ENCODE peak calls at places on chromosome 1, in ten cellular contexts. One of them, this sample, is unnamed.

GRCh38 chr1:116769561-116769977 is 15.3 kb downstream of the CD2 start:
- DNase-seq in AG09309: no peak
- DNase-seq in endothelial cell of umbilical vein: no peak
- DNase-seq in skeletal muscle cell: peak; percentile 44
- DNase-seq in right cardiac atrium: no peak
- DNase-seq in fibroblast of the aortic adventitia: no peak
- DNase-seq in SJSA1: no peak
- DNase-seq in tibial nerve: no peak
- DNase-seq in heart left ventricle: no peak
- DNase-seq in cardiac muscle cell: no peak
- DNase-seq in this sample: no peak

GRCh38 chr1:9291914-9292360 is 757 bp upstream of the SPSB1 start:
- DNase-seq in right cardiac atrium: peak; percentile 73
- DNase-seq in tibial nerve: peak; percentile 56
- DNase-seq in SJSA1: peak; percentile 67
- DNase-seq in skeletal muscle cell: no peak
- DNase-seq in AG09309: no peak
- DNase-seq in fibroblast of the aortic adventitia: peak; percentile 85
- DNase-seq in cardiac muscle cell: no peak
- DNase-seq in heart left ventricle: peak; percentile 69
- DNase-seq in endothelial cell of umbilical vein: peak; percentile 85
- DNase-seq in this sample: no peak

GRCh38 chr1:1173793-1174415 is at the start of gene TTLL10:
- DNase-seq in fibroblast of the aortic adventitia: no peak
- DNase-seq in skeletal muscle cell: no peak
- DNase-seq in cardiac muscle cell: peak; percentile 11
- DNase-seq in heart left ventricle: no peak
- DNase-seq in endothelial cell of umbilical vein: no peak
- DNase-seq in tibial nerve: no peak
- DNase-seq in AG09309: no peak
- DNase-seq in SJSA1: no peak
- DNase-seq in right cardiac atrium: no peak
- DNase-seq in this sample: no peak

GRCh38 chr1:46306159-46306530 is 2.6 kb downstream of the UQCRH start:
- DNase-seq in right cardiac atrium: no peak
- DNase-seq in fibroblast of the aortic adventitia: no peak
- DNase-seq in tibial nerve: no peak
- DNase-seq in endothelial cell of umbilical vein: no peak
- DNase-seq in SJSA1: no peak
- DNase-seq in heart left ventricle: no peak
- DNase-seq in cardiac muscle cell: no peak
- DNase-seq in AG09309: no peak
- DNase-seq in skeletal muscle cell: no peak
- DNase-seq in this sample: no peak

GRCh38 chr1:222390181-222390580 is 157.7 kb downstream of the HHIPL2 start:
- DNase-seq in right cardiac atrium: no peak
- DNase-seq in cardiac muscle cell: no peak
- DNase-seq in tibial nerve: no peak
- DNase-seq in heart left ventricle: no peak
- DNase-seq in fibroblast of the aortic adventitia: peak; percentile 21
- DNase-seq in skeletal muscle cell: no peak
- DNase-seq in endothelial cell of umbilical vein: no peak
- DNase-seq in AG09309: peak; percentile 40
- DNase-seq in SJSA1: no peak
- DNase-seq in this sample: no peak

GRCh38 chr1:82775402-82776000 is 974.8 kb downstream of the ADGRL2 start:
- DNase-seq in tibial nerve: no peak
- DNase-seq in endothelial cell of umbilical vein: peak; percentile 59
- DNase-seq in SJSA1: no peak
- DNase-seq in cardiac muscle cell: peak; percentile 53
- DNase-seq in skeletal muscle cell: no peak
- DNase-seq in right cardiac atrium: peak; percentile 38
- DNase-seq in AG09309: no peak
- DNase-seq in heart left ventricle: peak; percentile 24
- DNase-seq in fibroblast of the aortic adventitia: peak; percentile 25
- DNase-seq in this sample: no peak

GRCh38 chr1:199701731-199702130 is 325.8 kb upstream of the NR5A2 start:
- DNase-seq in right cardiac atrium: no peak
- DNase-seq in skeletal muscle cell: no peak
- DNase-seq in heart left ventricle: no peak
- DNase-seq in endothelial cell of umbilical vein: no peak
- DNase-seq in SJSA1: no peak
- DNase-seq in fibroblast of the aortic adventitia: peak; percentile 33
- DNase-seq in tibial nerve: no peak
- DNase-seq in AG09309: no peak
- DNase-seq in cardiac muscle cell: no peak
- DNase-seq in this sample: no peak

GRCh38 chr1:109881906-109882287 is 28.8 kb upstream of the CSF1 start:
- DNase-seq in AG09309: no peak
- DNase-seq in tibial nerve: no peak
- DNase-seq in skeletal muscle cell: no peak
- DNase-seq in SJSA1: no peak
- DNase-seq in endothelial cell of umbilical vein: no peak
- DNase-seq in heart left ventricle: no peak
- DNase-seq in fibroblast of the aortic adventitia: no peak
- DNase-seq in right cardiac atrium: no peak
- DNase-seq in cardiac muscle cell: no peak
- DNase-seq in this sample: no peak

GRCh38 chr1:63317007-63317813 is 5.2 kb upstream of the FOXD3 start:
- DNase-seq in skeletal muscle cell: no peak
- DNase-seq in tibial nerve: no peak
- DNase-seq in AG09309: no peak
- DNase-seq in cardiac muscle cell: peak; percentile 64
- DNase-seq in fibroblast of the aortic adventitia: peak; percentile 46
- DNase-seq in right cardiac atrium: peak; percentile 57
- DNase-seq in SJSA1: peak; percentile 38
- DNase-seq in heart left ventricle: peak; percentile 67
- DNase-seq in endothelial cell of umbilical vein: peak; percentile 54
- DNase-seq in this sample: no peak

GRCh38 chr1:234955107-234955731 is 173.4 kb downstream of the TOMM20 start:
- DNase-seq in SJSA1: no peak
- DNase-seq in skeletal muscle cell: peak; percentile 67
- DNase-seq in right cardiac atrium: peak; percentile 83
- DNase-seq in endothelial cell of umbilical vein: peak; percentile 16
- DNase-seq in heart left ventricle: peak; percentile 91
- DNase-seq in tibial nerve: no peak
- DNase-seq in fibroblast of the aortic adventitia: peak; percentile 69
- DNase-seq in AG09309: no peak
- DNase-seq in cardiac muscle cell: no peak
- DNase-seq in this sample: no peak

GRCh38 chr1:198845851-198846250 is 207.0 kb downstream of the PTPRC start:
- DNase-seq in endothelial cell of umbilical vein: no peak
- DNase-seq in cardiac muscle cell: no peak
- DNase-seq in AG09309: no peak
- DNase-seq in tibial nerve: no peak
- DNase-seq in heart left ventricle: no peak
- DNase-seq in fibroblast of the aortic adventitia: no peak
- DNase-seq in right cardiac atrium: no peak
- DNase-seq in skeletal muscle cell: no peak
- DNase-seq in SJSA1: no peak
- DNase-seq in this sample: no peak

GRCh38 chr1:25758466-25759070 is 41.4 kb upstream of the SELENON start:
- DNase-seq in right cardiac atrium: no peak
- DNase-seq in skeletal muscle cell: no peak
- DNase-seq in cardiac muscle cell: no peak
- DNase-seq in AG09309: no peak
- DNase-seq in endothelial cell of umbilical vein: no peak
- DNase-seq in SJSA1: no peak
- DNase-seq in tibial nerve: no peak
- DNase-seq in fibroblast of the aortic adventitia: no peak
- DNase-seq in heart left ventricle: no peak
- DNase-seq in this sample: no peak

GRCh38 chr1:96944743-96945142 is 223.2 kb downstream of the PTBP2 start:
- DNase-seq in right cardiac atrium: no peak
- DNase-seq in endothelial cell of umbilical vein: no peak
- DNase-seq in skeletal muscle cell: no peak
- DNase-seq in AG09309: no peak
- DNase-seq in fibroblast of the aortic adventitia: no peak
- DNase-seq in SJSA1: no peak
- DNase-seq in cardiac muscle cell: no peak
- DNase-seq in heart left ventricle: no peak
- DNase-seq in tibial nerve: no peak
- DNase-seq in this sample: no peak

GRCh38 chr1:45442272-45442671 is 48.7 kb downstream of the TESK2 start:
- DNase-seq in fibroblast of the aortic adventitia: peak; percentile 68
- DNase-seq in AG09309: peak; percentile 35
- DNase-seq in skeletal muscle cell: peak; percentile 30
- DNase-seq in heart left ventricle: no peak
- DNase-seq in right cardiac atrium: no peak
- DNase-seq in tibial nerve: no peak
- DNase-seq in cardiac muscle cell: no peak
- DNase-seq in endothelial cell of umbilical vein: peak; percentile 65
- DNase-seq in SJSA1: peak; percentile 87
- DNase-seq in this sample: peak; percentile 55

GRCh38 chr1:18820791-18821641 is 38.4 kb downstream of the TAS1R2 start:
- DNase-seq in endothelial cell of umbilical vein: peak; percentile 56
- DNase-seq in tibial nerve: peak; percentile 45
- DNase-seq in cardiac muscle cell: peak; percentile 90
- DNase-seq in right cardiac atrium: peak; percentile 78
- DNase-seq in SJSA1: peak; percentile 52
- DNase-seq in AG09309: peak; percentile 2
- DNase-seq in skeletal muscle cell: peak; percentile 12
- DNase-seq in fibroblast of the aortic adventitia: peak; percentile 69
- DNase-seq in heart left ventricle: peak; percentile 81
- DNase-seq in this sample: no peak

GRCh38 chr1:206498685-206499084 is 8.6 kb upstream of the RASSF5 start:
- DNase-seq in skeletal muscle cell: no peak
- DNase-seq in heart left ventricle: no peak
- DNase-seq in tibial nerve: no peak
- DNase-seq in SJSA1: no peak
- DNase-seq in endothelial cell of umbilical vein: no peak
- DNase-seq in cardiac muscle cell: no peak
- DNase-seq in fibroblast of the aortic adventitia: no peak
- DNase-seq in right cardiac atrium: no peak
- DNase-seq in AG09309: no peak
- DNase-seq in this sample: no peak

GRCh38 chr1:66439028-66439427 is 94.9 kb upstream of the SGIP1 start:
- DNase-seq in endothelial cell of umbilical vein: peak; percentile 45
- DNase-seq in SJSA1: no peak
- DNase-seq in skeletal muscle cell: peak; percentile 14
- DNase-seq in heart left ventricle: no peak
- DNase-seq in AG09309: no peak
- DNase-seq in cardiac muscle cell: no peak
- DNase-seq in fibroblast of the aortic adventitia: peak; percentile 34
- DNase-seq in right cardiac atrium: no peak
- DNase-seq in tibial nerve: no peak
- DNase-seq in this sample: no peak
- H3K4me3 ChIP-seq in endothelial cell of umbilical vein: no peak overlapping the region
- H3K4me3 ChIP-seq in SJSA1: no peak overlapping the region
- H3K4me3 ChIP-seq in skeletal muscle cell: no peak overlapping the region
- H3K4me3 ChIP-seq in heart left ventricle: no peak overlapping the region
- H3K4me3 ChIP-seq in AG09309: no peak overlapping the region
- H3K4me3 ChIP-seq in cardiac muscle cell: no peak overlapping the region
- H3K4me3 ChIP-seq in fibroblast of the aortic adventitia: no peak overlapping the region
- H3K4me3 ChIP-seq in right cardiac atrium: no peak overlapping the region
- H3K4me3 ChIP-seq in tibial nerve: no peak overlapping the region
- H3K4me3 ChIP-seq in this sample: no peak overlapping the region

DNA sequence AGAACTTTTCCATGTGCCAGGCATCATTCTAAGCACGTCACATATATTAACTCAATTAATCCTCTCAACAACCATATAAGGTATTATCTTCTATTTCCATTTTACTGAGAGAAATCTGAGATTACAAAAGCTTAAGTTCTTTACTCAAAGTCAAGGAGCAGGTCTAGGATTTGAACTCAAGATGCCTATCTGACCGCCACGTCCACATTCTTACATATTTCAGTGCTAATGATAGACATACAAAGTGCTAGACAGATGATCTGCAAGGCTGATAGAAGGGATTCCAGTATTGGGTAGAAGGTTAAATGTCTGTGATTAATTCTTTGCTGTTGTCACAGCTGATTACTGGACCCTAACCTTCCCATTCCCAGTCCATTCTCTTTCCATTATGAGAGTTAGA is 4.4 kb downstream of the ATP5PB start:
- DNase-seq in cardiac muscle cell: no peak
- DNase-seq in heart left ventricle: no peak
- DNase-seq in fibroblast of the aortic adventitia: no peak
- DNase-seq in right cardiac atrium: no peak
- DNase-seq in skeletal muscle cell: no peak
- DNase-seq in tibial nerve: no peak
- DNase-seq in AG09309: no peak
- DNase-seq in SJSA1: no peak
- DNase-seq in endothelial cell of umbilical vein: no peak
- DNase-seq in this sample: no peak
- H3K4me3 ChIP-seq in cardiac muscle cell: no peak overlapping the region
- H3K4me3 ChIP-seq in heart left ventricle: no peak overlapping the region
- H3K4me3 ChIP-seq in fibroblast of the aortic adventitia: no peak overlapping the region
- H3K4me3 ChIP-seq in right cardiac atrium: no peak overlapping the region
- H3K4me3 ChIP-seq in skeletal muscle cell: no peak overlapping the region
- H3K4me3 ChIP-seq in tibial nerve: no peak overlapping the region
- H3K4me3 ChIP-seq in AG09309: no peak overlapping the region
- H3K4me3 ChIP-seq in SJSA1: no peak overlapping the region
- H3K4me3 ChIP-seq in endothelial cell of umbilical vein: no peak overlapping the region
- H3K4me3 ChIP-seq in this sample: no peak overlapping the region

GRCh38 chr1:215475719-215476525 is 91.2 kb upstream of the KCTD3 start:
- DNase-seq in endothelial cell of umbilical vein: no peak
- DNase-seq in fibroblast of the aortic adventitia: peak; percentile 90
- DNase-seq in right cardiac atrium: no peak
- DNase-seq in AG09309: peak; percentile 79
- DNase-seq in tibial nerve: no peak
- DNase-seq in skeletal muscle cell: peak; percentile 74
- DNase-seq in SJSA1: no peak
- DNase-seq in cardiac muscle cell: no peak
- DNase-seq in heart left ventricle: no peak
- DNase-seq in this sample: peak; percentile 41
- H3K4me3 ChIP-seq in endothelial cell of umbilical vein: no peak overlapping the region
- H3K4me3 ChIP-seq in fibroblast of the aortic adventitia: no peak overlapping the region
- H3K4me3 ChIP-seq in right cardiac atrium: no peak overlapping the region
- H3K4me3 ChIP-seq in AG09309: no peak overlapping the region
- H3K4me3 ChIP-seq in tibial nerve: no peak overlapping the region
- H3K4me3 ChIP-seq in skeletal muscle cell: no peak overlapping the region
- H3K4me3 ChIP-seq in SJSA1: no peak overlapping the region
- H3K4me3 ChIP-seq in cardiac muscle cell: no peak overlapping the region
- H3K4me3 ChIP-seq in heart left ventricle: no peak overlapping the region
- H3K4me3 ChIP-seq in this sample: no peak overlapping the region

DNA sequence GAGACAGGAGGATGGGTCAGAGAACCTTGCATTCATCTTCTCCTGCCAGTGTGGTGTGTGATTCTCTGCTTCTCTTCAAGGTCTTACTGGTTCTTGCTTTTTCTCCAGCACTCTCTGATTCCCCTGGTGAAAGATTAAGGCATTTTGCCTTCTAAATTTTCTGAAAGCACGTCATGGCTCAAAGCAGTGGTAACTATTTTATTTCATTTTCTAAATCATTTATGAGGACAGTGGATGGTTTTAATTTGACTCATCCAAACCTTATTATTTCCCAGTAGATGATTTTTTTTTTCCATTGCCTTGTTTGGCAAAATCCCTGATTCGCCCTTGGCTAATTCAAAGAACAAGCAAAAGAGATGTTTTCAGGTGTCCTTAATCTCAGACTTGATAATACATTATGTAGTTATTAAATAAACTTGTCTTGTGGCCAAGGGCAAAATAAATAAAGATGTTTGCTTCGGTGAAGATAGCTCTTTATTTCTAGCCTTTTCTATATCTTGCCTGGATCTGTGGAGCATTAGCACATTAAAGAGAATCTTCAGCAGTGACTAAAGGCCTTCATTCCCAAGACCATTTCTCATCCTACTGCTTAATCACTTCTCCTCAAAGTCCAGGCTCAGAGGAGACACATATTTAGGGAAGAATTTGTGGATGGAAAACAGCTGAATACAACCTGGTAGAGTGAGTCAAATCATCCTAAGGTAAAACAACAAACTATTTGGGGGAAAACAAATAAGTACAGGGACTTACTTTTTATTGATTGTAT is 359.8 kb downstream of the DUSP10 start:
- DNase-seq in SJSA1: no peak
- DNase-seq in skeletal muscle cell: no peak
- DNase-seq in AG09309: peak; percentile 38
- DNase-seq in tibial nerve: no peak
- DNase-seq in right cardiac atrium: no peak
- DNase-seq in endothelial cell of umbilical vein: no peak
- DNase-seq in heart left ventricle: no peak
- DNase-seq in cardiac muscle cell: no peak
- DNase-seq in fibroblast of the aortic adventitia: peak; percentile 12
- DNase-seq in this sample: peak; percentile 73
- H3K4me3 ChIP-seq in SJSA1: no peak overlapping the region
- H3K4me3 ChIP-seq in skeletal muscle cell: no peak overlapping the region
- H3K4me3 ChIP-seq in AG09309: no peak overlapping the region
- H3K4me3 ChIP-seq in tibial nerve: no peak overlapping the region
- H3K4me3 ChIP-seq in right cardiac atrium: no peak overlapping the region
- H3K4me3 ChIP-seq in endothelial cell of umbilical vein: no peak overlapping the region
- H3K4me3 ChIP-seq in heart left ventricle: no peak overlapping the region
- H3K4me3 ChIP-seq in cardiac muscle cell: no peak overlapping the region
- H3K4me3 ChIP-seq in fibroblast of the aortic adventitia: no peak overlapping the region
- H3K4me3 ChIP-seq in this sample: no peak overlapping the region

This sample was measured in BJ.